ENCODE peak calls at places on chromosomes 6 and 20, in four cellular contexts. W is AG04449; T is CD8-positive, alpha-beta T cell; O is HCT116. Q is an unnamed sample.

GRCh38 chr6:27026361-27026760 is 221.1 kb upstream of the PRSS16 start:
- DNase-seq in W (no peak), T (no peak), O (no peak), Q (no peak)

GRCh38 chr6:54194067-54194466 is 82.8 kb downstream of the MLIP start:
- DNase-seq in W (peak), T (no peak), O (peak), Q (no peak)

GRCh38 chr20:49811825-49812462 is 684 bp upstream of the SLC9A8 start:
- DNase-seq in W (no peak), T (no peak), O (no peak), Q (no peak)

GRCh38 chr20:19993937-19994667 is 23.1 kb upstream of the NAA20 start:
- DNase-seq in W (no peak), T (no peak), O (peak), Q (no peak)

GRCh38 chr6:84486526-84486925 is 259.1 kb upstream of the CEP162 start:
- DNase-seq in W (no peak), T (no peak), O (no peak), Q (no peak)

GRCh38 chr6:51025082-51025777 is 206.6 kb downstream of the TFAP2B start:
- DNase-seq in W (peak), T (no peak), O (no peak), Q (no peak)

GRCh38 chr6:100479180-100480035 is 14.7 kb upstream of the SIM1 start:
- DNase-seq in W (no peak), T (no peak), O (peak), Q (no peak)

GRCh38 chr20:63696628-63697356 is at the start of gene TNFRSF6B:
- DNase-seq in W (no peak), T (no peak), O (no peak), Q (no peak)

GRCh38 chr6:41156001-41156400 is 1.9 kb upstream of the TREML1 start:
- DNase-seq in W (no peak), T (no peak), O (no peak), Q (no peak)

GRCh38 chr6:95420792-95421191 is 156.5 kb upstream of the MANEA start:
- DNase-seq in W (no peak), T (no peak), O (no peak), Q (no peak)

GRCh38 chr6:134352786-134353480 is 35.0 kb upstream of the SGK1 start:
- DNase-seq in W (no peak), T (no peak), O (no peak), Q (no peak)

DNA sequence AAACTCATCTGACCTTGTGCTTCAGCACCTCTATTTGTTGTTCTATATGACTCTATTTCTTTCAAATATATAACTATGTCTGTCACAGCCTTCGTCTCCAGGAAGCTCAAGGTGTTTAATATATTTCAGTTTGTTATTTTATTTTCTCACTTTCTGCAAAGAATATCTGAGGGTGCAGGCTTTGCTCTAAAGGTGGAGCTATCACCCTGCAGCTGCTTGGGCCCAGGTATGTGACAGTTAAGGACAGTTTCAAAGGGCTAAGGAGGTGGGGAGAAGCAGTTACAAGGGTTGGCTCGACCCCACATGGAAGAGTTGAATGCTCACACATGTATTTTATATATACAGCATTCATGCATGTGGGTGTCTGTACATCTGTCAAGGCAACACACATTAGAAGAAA is 405.6 kb downstream of the BTBD9 start:
- DNase-seq in W (no peak), T (no peak), O (no peak), Q (no peak)
- TF ChIP-seq CTCF in W (no peak), T (no peak), O (peak), Q (no peak)

GRCh38 chr20:46347831-46348230 is 39.5 kb upstream of the CDH22 start:
- DNase-seq in W (no peak), T (no peak), O (no peak), Q (no peak)

GRCh38 chr20:46346770-46347169 is 38.5 kb upstream of the CDH22 start:
- DNase-seq in W (no peak), T (no peak), O (no peak), Q (no peak)

GRCh38 chr20:46348972-46349741 is 40.9 kb upstream of the CDH22 start:
- DNase-seq in W (no peak), T (no peak), O (peak), Q (no peak)

GRCh38 chr20:46349742-46350056 is 41.4 kb upstream of the CDH22 start:
- DNase-seq in W (no peak), T (no peak), O (no peak), Q (no peak)

DNA sequence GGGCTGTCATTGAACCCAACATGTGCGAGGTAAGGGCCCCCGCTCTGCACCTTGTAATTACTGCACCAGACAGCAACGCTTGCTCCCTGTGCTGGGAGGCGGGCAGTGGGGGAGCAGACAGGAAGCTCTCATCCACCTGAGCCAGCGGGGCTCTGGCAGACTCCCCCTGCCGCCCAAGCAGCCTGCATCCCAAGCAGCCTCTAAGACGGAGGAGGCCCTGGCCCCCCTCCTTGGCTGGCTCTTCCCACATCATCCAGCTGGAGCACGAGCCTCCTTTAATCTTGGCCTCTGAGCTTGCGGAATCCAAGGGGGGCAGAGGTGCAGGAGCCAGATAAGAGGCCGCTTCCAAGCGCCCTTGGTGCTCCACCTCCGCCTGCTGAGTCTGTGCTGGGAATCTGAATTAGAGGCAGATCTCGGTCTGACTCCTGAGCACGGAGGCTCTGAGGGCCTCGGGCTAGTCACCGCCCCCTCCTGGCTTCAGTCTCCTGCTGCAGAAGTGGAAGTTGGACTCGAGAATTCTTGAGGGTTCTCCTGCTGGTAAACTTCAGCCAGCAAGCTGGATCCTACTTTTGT is 40.0 kb upstream of the CDH22 start:
- DNase-seq in W (no peak), T (no peak), O (no peak), Q (no peak)
- TF ChIP-seq CTCF in W (peak), T (no peak), O (no peak), Q (no peak)

GRCh38 chr6:45611502-45611901 is 233.8 kb upstream of the SUPT3H start:
- DNase-seq in W (no peak), T (no peak), O (no peak), Q (no peak)

GRCh38 chr6:45616209-45616608 is 238.5 kb upstream of the SUPT3H start:
- DNase-seq in W (no peak), T (no peak), O (no peak), Q (no peak)

GRCh38 chr6:45610832-45611231 is 233.1 kb upstream of the SUPT3H start:
- DNase-seq in W (no peak), T (no peak), O (no peak), Q (no peak)

GRCh38 chr6:45614488-45615285 is 237.0 kb upstream of the SUPT3H start:
- DNase-seq in W (no peak), T (no peak), O (no peak), Q (no peak)

GRCh38 chr6:45613678-45614077 is 235.9 kb upstream of the SUPT3H start:
- DNase-seq in W (no peak), T (no peak), O (no peak), Q (no peak)
- TF ChIP-seq CTCF in W (no peak), T (no peak), O (no peak), Q (no peak)

GRCh38 chr20:38965264-38965663 is 3.1 kb downstream of the DHX35 start:
- DNase-seq in W (no peak), T (no peak), O (no peak), Q (no peak)

GRCh38 chr20:38963745-38964144 is 1.6 kb downstream of the DHX35 start:
- DNase-seq in W (no peak), T (no peak), O (no peak), Q (no peak)

GRCh38 chr20:38961530-38962043 is 557 bp upstream of the DHX35 start:
- DNase-seq in W (no peak), T (no peak), O (no peak), Q (no peak)

GRCh38 chr20:38962044-38962897 is at the start of gene DHX35:
- DNase-seq in W (peak), T (peak), O (peak), Q (peak)

DNA sequence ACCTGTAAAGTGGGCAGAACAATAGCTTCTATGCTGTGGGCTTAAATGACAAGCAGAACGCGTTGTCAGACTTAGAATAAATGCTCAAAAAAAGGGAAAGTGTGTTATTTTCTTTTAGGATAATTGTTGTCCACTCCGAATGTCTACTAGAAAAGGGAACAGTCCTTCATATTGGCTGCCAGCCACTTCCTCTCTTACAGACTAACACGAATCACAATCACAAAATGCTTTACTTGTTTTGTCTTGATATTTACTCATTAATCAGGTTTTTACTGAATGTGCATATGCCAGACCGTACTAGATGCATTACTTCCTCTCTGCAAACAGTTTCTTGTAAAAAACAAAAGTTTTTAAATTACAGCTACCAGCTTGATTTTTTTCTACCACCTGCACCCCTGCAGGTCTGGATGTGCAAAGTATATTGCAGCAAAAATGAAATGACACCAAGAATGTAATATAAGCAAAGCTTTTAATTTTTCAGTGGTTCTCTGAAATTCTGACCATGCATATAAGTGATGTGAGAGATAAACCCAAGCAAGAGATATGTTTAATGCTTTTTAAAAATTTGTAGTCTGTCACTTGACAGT is 847 bp downstream of the DHX35 start:
- DNase-seq in W (no peak), T (no peak), O (no peak), Q (no peak)
- TF ChIP-seq CTCF in W (no peak), T (no peak), O (no peak), Q (peak)

DNA sequence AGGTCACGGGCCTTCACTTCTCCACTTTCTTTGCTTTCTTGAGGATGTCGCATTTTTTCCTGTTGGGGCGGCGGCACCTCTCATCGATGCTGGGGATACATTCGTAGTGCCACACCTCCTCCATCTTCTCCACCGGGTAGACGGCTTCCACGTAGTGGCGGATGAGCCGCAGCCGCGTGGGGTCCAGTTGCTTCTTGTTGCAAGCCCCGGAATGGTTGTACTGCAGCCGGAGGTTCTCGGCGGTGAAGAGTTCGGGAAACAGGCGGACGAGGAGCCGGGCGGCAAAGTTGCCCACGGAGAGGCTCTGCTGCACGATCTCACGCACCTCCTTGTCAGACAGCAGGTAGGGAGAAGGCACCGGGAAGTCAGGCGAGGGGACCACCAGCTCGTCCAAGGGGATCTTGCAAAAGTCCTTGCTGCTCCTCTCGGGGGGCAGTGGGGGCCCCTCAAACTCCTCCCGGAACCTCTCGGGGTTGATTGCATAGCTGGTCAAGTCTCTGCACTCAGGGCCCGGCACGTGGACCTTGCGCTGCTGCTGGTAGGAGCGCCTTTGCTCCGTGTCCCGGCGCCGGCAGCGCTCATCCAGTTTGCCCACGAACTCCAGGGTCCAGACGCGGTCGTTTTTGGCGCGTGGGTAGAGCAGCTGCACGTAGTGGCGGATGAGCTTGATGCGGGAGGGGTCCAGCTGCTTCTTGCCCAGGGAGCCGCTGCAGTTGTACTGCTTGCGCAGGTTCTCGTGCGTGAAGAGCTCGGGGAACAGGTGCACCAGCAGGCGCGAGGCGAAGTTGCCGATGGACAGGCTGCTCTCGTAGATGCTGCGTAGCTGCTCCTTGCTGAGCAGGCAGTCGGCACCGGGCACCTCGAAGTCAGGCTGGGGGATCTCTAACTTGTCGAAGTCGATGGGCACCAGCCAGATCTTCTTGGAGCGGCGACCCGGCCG is 41.0 kb downstream of the MTRES1 start:
- DNase-seq in W (no peak), T (no peak), O (no peak), Q (peak)
- TF ChIP-seq CTCF in W (no peak), T (no peak), O (no peak), Q (no peak)

DNA sequence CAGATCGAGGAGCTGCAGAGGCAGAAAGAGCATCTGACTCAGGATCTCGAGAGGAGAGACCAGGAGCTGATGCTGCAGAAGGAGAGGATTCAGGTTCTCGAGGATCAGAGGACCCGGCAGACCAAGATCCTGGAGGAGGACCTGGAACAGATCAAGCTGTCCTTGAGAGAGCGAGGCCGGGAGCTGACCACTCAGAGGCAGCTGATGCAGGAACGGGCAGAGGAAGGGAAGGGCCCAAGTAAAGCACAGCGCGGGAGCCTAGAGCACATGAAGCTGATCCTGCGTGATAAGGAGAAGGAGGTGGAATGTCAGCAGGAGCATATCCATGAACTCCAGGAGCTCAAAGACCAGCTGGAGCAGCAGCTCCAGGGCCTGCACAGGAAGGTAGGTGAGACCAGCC is 26.2 kb downstream of the C20orf173 start:
- DNase-seq in W (no peak), T (no peak), O (no peak), Q (no peak)
- TF ChIP-seq CTCF in W (no peak), T (no peak), O (no peak), Q (no peak)